ENCODE peak calls at places on chromosomes 2 and 18, in nine cellular contexts. One of them, this sample, is unnamed.

GRCh38 chr2:220077488-220077887 is 450.1 kb downstream of the SLC4A3 start:
- DNase-seq in RWPE2: no peak
- DNase-seq in A549: no peak
- DNase-seq in epithelial cell of esophagus: peak
- DNase-seq in colonic mucosa: no peak
- DNase-seq in left ventricle myocardium inferior: no peak
- DNase-seq in PC-9: no peak
- DNase-seq in uterus: no peak
- DNase-seq in HL-60: no peak
- DNase-seq in this sample: peak

GRCh38 chr2:55707751-55708150 is 14.1 kb upstream of the PNPT1 start:
- DNase-seq in uterus: no peak
- DNase-seq in colonic mucosa: no peak
- DNase-seq in PC-9: no peak
- DNase-seq in HL-60: no peak
- DNase-seq in epithelial cell of esophagus: no peak
- DNase-seq in left ventricle myocardium inferior: no peak
- DNase-seq in A549: no peak
- DNase-seq in RWPE2: no peak
- DNase-seq in this sample: no peak

GRCh38 chr2:126309185-126309584 is 346.8 kb upstream of the GYPC start:
- DNase-seq in HL-60: no peak
- DNase-seq in PC-9: no peak
- DNase-seq in epithelial cell of esophagus: no peak
- DNase-seq in colonic mucosa: no peak
- DNase-seq in A549: no peak
- DNase-seq in left ventricle myocardium inferior: no peak
- DNase-seq in RWPE2: no peak
- DNase-seq in uterus: no peak
- DNase-seq in this sample: no peak

GRCh38 chr18:33495278-33495677 is 54.8 kb upstream of the CCDC178 start:
- DNase-seq in left ventricle myocardium inferior: no peak
- DNase-seq in uterus: no peak
- DNase-seq in PC-9: no peak
- DNase-seq in HL-60: no peak
- DNase-seq in A549: no peak
- DNase-seq in RWPE2: no peak
- DNase-seq in colonic mucosa: no peak
- DNase-seq in epithelial cell of esophagus: peak
- DNase-seq in this sample: no peak

GRCh38 chr2:64558682-64559081 is 34.6 kb downstream of the AFTPH start:
- DNase-seq in epithelial cell of esophagus: no peak
- DNase-seq in uterus: no peak
- DNase-seq in left ventricle myocardium inferior: no peak
- DNase-seq in HL-60: no peak
- DNase-seq in RWPE2: no peak
- DNase-seq in colonic mucosa: no peak
- DNase-seq in A549: no peak
- DNase-seq in PC-9: no peak
- DNase-seq in this sample: no peak

GRCh38 chr2:217713395-217714267 is 289.2 kb downstream of the TNS1 start:
- DNase-seq in PC-9: peak
- DNase-seq in left ventricle myocardium inferior: peak
- DNase-seq in colonic mucosa: peak
- DNase-seq in RWPE2: no peak
- DNase-seq in uterus: peak
- DNase-seq in A549: peak
- DNase-seq in HL-60: peak
- DNase-seq in epithelial cell of esophagus: peak
- DNase-seq in this sample: peak

GRCh38 chr18:48405108-48405507 is 4.1 kb downstream of the ZBTB7C start:
- DNase-seq in epithelial cell of esophagus: peak
- DNase-seq in PC-9: no peak
- DNase-seq in uterus: no peak
- DNase-seq in HL-60: no peak
- DNase-seq in A549: no peak
- DNase-seq in left ventricle myocardium inferior: no peak
- DNase-seq in RWPE2: no peak
- DNase-seq in colonic mucosa: no peak
- DNase-seq in this sample: no peak

GRCh38 chr2:70087703-70088507 is 628 bp downstream of the PCBP1 start:
- DNase-seq in RWPE2: no peak
- DNase-seq in left ventricle myocardium inferior: peak
- DNase-seq in HL-60: peak
- DNase-seq in uterus: peak
- DNase-seq in colonic mucosa: peak
- DNase-seq in epithelial cell of esophagus: peak
- DNase-seq in PC-9: peak
- DNase-seq in A549: peak
- DNase-seq in this sample: no peak

GRCh38 chr18:31512203-31512764 is 14.3 kb downstream of the DSG2 start:
- DNase-seq in PC-9: peak
- DNase-seq in RWPE2: peak
- DNase-seq in A549: peak
- DNase-seq in uterus: no peak
- DNase-seq in HL-60: no peak
- DNase-seq in colonic mucosa: peak
- DNase-seq in left ventricle myocardium inferior: no peak
- DNase-seq in epithelial cell of esophagus: peak
- DNase-seq in this sample: no peak

GRCh38 chr2:188345020-188345419 is 53.3 kb downstream of the GULP1 start:
- DNase-seq in uterus: no peak
- DNase-seq in epithelial cell of esophagus: no peak
- DNase-seq in colonic mucosa: no peak
- DNase-seq in A549: no peak
- DNase-seq in RWPE2: no peak
- DNase-seq in left ventricle myocardium inferior: no peak
- DNase-seq in HL-60: no peak
- DNase-seq in PC-9: no peak
- DNase-seq in this sample: no peak

GRCh38 chr2:201448701-201449100 is 2.6 kb downstream of the TRAK2 start:
- DNase-seq in A549: no peak
- DNase-seq in left ventricle myocardium inferior: no peak
- DNase-seq in PC-9: no peak
- DNase-seq in colonic mucosa: peak
- DNase-seq in epithelial cell of esophagus: peak
- DNase-seq in RWPE2: no peak
- DNase-seq in uterus: no peak
- DNase-seq in HL-60: no peak
- DNase-seq in this sample: no peak

GRCh38 chr2:58521803-58522602 is 280.9 kb upstream of the FANCL start:
- DNase-seq in HL-60: no peak
- DNase-seq in colonic mucosa: no peak
- DNase-seq in uterus: no peak
- DNase-seq in RWPE2: no peak
- DNase-seq in A549: no peak
- DNase-seq in left ventricle myocardium inferior: no peak
- DNase-seq in PC-9: no peak
- DNase-seq in epithelial cell of esophagus: peak
- DNase-seq in this sample: no peak

GRCh38 chr18:3593381-3593903 is 143.5 kb downstream of the TGIF1 start:
- DNase-seq in uterus: no peak
- DNase-seq in epithelial cell of esophagus: peak
- DNase-seq in A549: no peak
- DNase-seq in colonic mucosa: no peak
- DNase-seq in RWPE2: peak
- DNase-seq in PC-9: no peak
- DNase-seq in HL-60: peak
- DNase-seq in left ventricle myocardium inferior: no peak
- DNase-seq in this sample: no peak

GRCh38 chr2:78465707-78466106 is 559.8 kb upstream of the REG3G start:
- DNase-seq in RWPE2: no peak
- DNase-seq in left ventricle myocardium inferior: no peak
- DNase-seq in epithelial cell of esophagus: peak
- DNase-seq in colonic mucosa: no peak
- DNase-seq in PC-9: no peak
- DNase-seq in HL-60: no peak
- DNase-seq in A549: no peak
- DNase-seq in uterus: no peak
- DNase-seq in this sample: no peak

GRCh38 chr2:55973673-55974072 is 50.1 kb upstream of the EFEMP1 start:
- DNase-seq in PC-9: no peak
- DNase-seq in left ventricle myocardium inferior: no peak
- DNase-seq in epithelial cell of esophagus: no peak
- DNase-seq in uterus: no peak
- DNase-seq in RWPE2: no peak
- DNase-seq in HL-60: no peak
- DNase-seq in colonic mucosa: no peak
- DNase-seq in A549: no peak
- DNase-seq in this sample: no peak

GRCh38 chr18:22667616-22668422 is 250.1 kb upstream of the CTAGE1 start:
- DNase-seq in A549: peak
- DNase-seq in colonic mucosa: no peak
- DNase-seq in left ventricle myocardium inferior: no peak
- DNase-seq in HL-60: no peak
- DNase-seq in uterus: no peak
- DNase-seq in RWPE2: no peak
- DNase-seq in epithelial cell of esophagus: peak
- DNase-seq in PC-9: peak
- DNase-seq in this sample: peak

GRCh38 chr18:3008546-3008945 is 4.4 kb downstream of the LPIN2 start:
- DNase-seq in PC-9: no peak
- DNase-seq in colonic mucosa: no peak
- DNase-seq in uterus: no peak
- DNase-seq in HL-60: no peak
- DNase-seq in A549: no peak
- DNase-seq in RWPE2: no peak
- DNase-seq in epithelial cell of esophagus: peak
- DNase-seq in left ventricle myocardium inferior: no peak
- DNase-seq in this sample: no peak

GRCh38 chr2:160794926-160795325 is 301.3 kb upstream of the RBMS1 start:
- DNase-seq in RWPE2: no peak
- DNase-seq in A549: no peak
- DNase-seq in colonic mucosa: no peak
- DNase-seq in HL-60: no peak
- DNase-seq in PC-9: no peak
- DNase-seq in uterus: no peak
- DNase-seq in left ventricle myocardium inferior: no peak
- DNase-seq in epithelial cell of esophagus: no peak
- DNase-seq in this sample: no peak

GRCh38 chr2:28310107-28310506 is 82.6 kb upstream of the FOSL2 start:
- DNase-seq in RWPE2: no peak
- DNase-seq in HL-60: no peak
- DNase-seq in A549: no peak
- DNase-seq in colonic mucosa: no peak
- DNase-seq in epithelial cell of esophagus: no peak
- DNase-seq in PC-9: no peak
- DNase-seq in left ventricle myocardium inferior: no peak
- DNase-seq in uterus: no peak
- DNase-seq in this sample: no peak

GRCh38 chr2:33477473-33478468 is 1.3 kb downstream of the RASGRP3 start:
- DNase-seq in epithelial cell of esophagus: peak
- DNase-seq in RWPE2: no peak
- DNase-seq in A549: no peak
- DNase-seq in PC-9: no peak
- DNase-seq in HL-60: peak
- DNase-seq in uterus: no peak
- DNase-seq in colonic mucosa: peak
- DNase-seq in left ventricle myocardium inferior: peak
- DNase-seq in this sample: no peak

GRCh38 chr18:111292-112014 is 46.9 kb upstream of the USP14 start:
- DNase-seq in epithelial cell of esophagus: peak
- DNase-seq in uterus: peak
- DNase-seq in RWPE2: peak
- DNase-seq in colonic mucosa: peak
- DNase-seq in HL-60: peak
- DNase-seq in A549: peak
- DNase-seq in left ventricle myocardium inferior: peak
- DNase-seq in PC-9: peak
- DNase-seq in this sample: no peak

GRCh38 chr2:212811036-212811805 is 272.6 kb upstream of the ERBB4 start:
- DNase-seq in A549: no peak
- DNase-seq in RWPE2: no peak
- DNase-seq in PC-9: no peak
- DNase-seq in colonic mucosa: no peak
- DNase-seq in left ventricle myocardium inferior: no peak
- DNase-seq in uterus: no peak
- DNase-seq in epithelial cell of esophagus: peak
- DNase-seq in HL-60: no peak
- DNase-seq in this sample: no peak

GRCh38 chr18:55268629-55269275 is 309.5 kb upstream of the CCDC68 start:
- DNase-seq in left ventricle myocardium inferior: no peak
- DNase-seq in uterus: no peak
- DNase-seq in epithelial cell of esophagus: no peak
- DNase-seq in RWPE2: no peak
- DNase-seq in PC-9: no peak
- DNase-seq in HL-60: peak
- DNase-seq in A549: no peak
- DNase-seq in colonic mucosa: no peak
- DNase-seq in this sample: no peak
- H3K4me3 ChIP-seq in left ventricle myocardium inferior: no peak
- H3K4me3 ChIP-seq in uterus: no peak
- H3K4me3 ChIP-seq in epithelial cell of esophagus: no peak
- H3K4me3 ChIP-seq in RWPE2: no peak
- H3K4me3 ChIP-seq in PC-9: no peak
- H3K4me3 ChIP-seq in HL-60: no peak
- H3K4me3 ChIP-seq in A549: no peak
- H3K4me3 ChIP-seq in colonic mucosa: no peak
- H3K4me3 ChIP-seq in this sample: no peak

GRCh38 chr2:42663106-42663755 is 94.8 kb downstream of the MTA3 start:
- DNase-seq in RWPE2: no peak
- DNase-seq in colonic mucosa: peak
- DNase-seq in A549: peak
- DNase-seq in epithelial cell of esophagus: peak
- DNase-seq in uterus: peak
- DNase-seq in left ventricle myocardium inferior: peak
- DNase-seq in PC-9: peak
- DNase-seq in HL-60: peak
- DNase-seq in this sample: peak
- TF ChIP-seq CTCF in RWPE2: peak
- TF ChIP-seq CTCF in colonic mucosa: peak
- TF ChIP-seq CTCF in A549: peak
- TF ChIP-seq CTCF in epithelial cell of esophagus: peak
- TF ChIP-seq CTCF in uterus: peak
- TF ChIP-seq CTCF in left ventricle myocardium inferior: peak
- TF ChIP-seq CTCF in PC-9: peak
- TF ChIP-seq CTCF in HL-60: peak
- TF ChIP-seq CTCF in this sample: peak

DNA sequence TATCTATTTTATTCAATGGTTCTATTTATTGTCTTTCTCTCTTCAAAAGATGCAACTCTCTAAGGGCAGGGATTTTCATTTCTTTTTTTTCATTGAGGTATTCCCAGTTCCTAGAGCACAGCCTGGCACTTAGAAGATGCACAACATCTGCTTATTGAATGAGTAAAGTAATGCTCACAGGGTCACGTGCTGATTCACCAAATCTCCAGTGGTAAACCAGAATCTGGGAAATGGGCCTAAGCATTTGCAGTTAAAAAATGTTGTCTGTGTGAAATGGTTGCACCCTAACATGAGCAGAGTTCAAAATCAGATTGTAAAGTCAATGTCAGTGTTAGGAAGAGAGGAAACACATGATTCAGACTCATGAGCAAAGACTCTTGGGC is 15.8 kb downstream of the SLC8A1 start:
- DNase-seq in RWPE2: no peak
- DNase-seq in PC-9: no peak
- DNase-seq in uterus: no peak
- DNase-seq in HL-60: no peak
- DNase-seq in A549: no peak
- DNase-seq in epithelial cell of esophagus: no peak
- DNase-seq in colonic mucosa: no peak
- DNase-seq in left ventricle myocardium inferior: no peak
- DNase-seq in this sample: no peak
- H3K4me3 ChIP-seq in RWPE2: no peak
- H3K4me3 ChIP-seq in PC-9: no peak
- H3K4me3 ChIP-seq in uterus: no peak
- H3K4me3 ChIP-seq in HL-60: no peak
- H3K4me3 ChIP-seq in A549: no peak
- H3K4me3 ChIP-seq in epithelial cell of esophagus: no peak
- H3K4me3 ChIP-seq in colonic mucosa: no peak
- H3K4me3 ChIP-seq in left ventricle myocardium inferior: no peak
- H3K4me3 ChIP-seq in this sample: no peak

GRCh38 chr2:239669181-239669898 is 268.5 kb upstream of the HDAC4 start:
- DNase-seq in left ventricle myocardium inferior: no peak
- DNase-seq in epithelial cell of esophagus: no peak
- DNase-seq in uterus: no peak
- DNase-seq in colonic mucosa: peak
- DNase-seq in PC-9: no peak
- DNase-seq in RWPE2: no peak
- DNase-seq in HL-60: no peak
- DNase-seq in A549: no peak
- DNase-seq in this sample: no peak
- TF ChIP-seq CTCF in left ventricle myocardium inferior: no peak
- TF ChIP-seq CTCF in epithelial cell of esophagus: no peak
- TF ChIP-seq CTCF in uterus: no peak
- TF ChIP-seq CTCF in colonic mucosa: no peak
- TF ChIP-seq CTCF in PC-9: no peak
- TF ChIP-seq CTCF in RWPE2: no peak
- TF ChIP-seq CTCF in HL-60: no peak
- TF ChIP-seq CTCF in A549: no peak
- TF ChIP-seq CTCF in this sample: no peak

This sample was measured in HFF-Myc.